ENCODE peak calls at places on chromosomes 12 and 14, in seven cellular contexts. X, D, U, J, H, Z and F are unnamed samples.

GRCh38 chr12:29921307-29921706 is 137.6 kb upstream of the TMTC1 start:
- DNase-seq in H (no peak), Z (no peak), J (no peak), X (no peak), D (no peak), U (peak; percentile 5), F (no peak)

GRCh38 chr12:50224026-50224692 is 57.0 kb upstream of the CERS5 start:
- DNase-seq in J (no peak), D (no peak), X (no peak), Z (no peak), U (peak; percentile 79), H (no peak), F (no peak)

GRCh38 chr14:21136024-21136423 is 19.8 kb downstream of the OR5AU1 start:
- DNase-seq in X (peak; percentile 51), Z (peak; percentile 25), U (peak; percentile 35), H (peak; percentile 13), D (no peak), J (no peak), F (peak; percentile 18)

GRCh38 chr12:241266-241665 is 21.4 kb downstream of the SLC6A13 start:
- DNase-seq in Z (no peak), U (no peak), D (no peak), H (no peak), J (no peak), X (no peak), F (no peak)

GRCh38 chr12:47017901-47018479 is 61.4 kb upstream of the PCED1B start:
- DNase-seq in X (no peak), J (no peak), U (no peak), H (no peak), D (no peak), Z (no peak), F (no peak)

GRCh38 chr12:6974180-6974579 is 3.5 kb downstream of the EMG1 start:
- DNase-seq in J (no peak), H (no peak), D (no peak), X (no peak), Z (no peak), U (no peak), F (no peak)

GRCh38 chr14:72480465-72481243 is 413.2 kb downstream of the DPF3 start:
- DNase-seq in U (no peak), H (peak; percentile 41), X (no peak), Z (no peak), J (no peak), D (peak; percentile 40), F (no peak)

GRCh38 chr14:20998674-20999366 is at the start of gene SLC39A2:
- DNase-seq in Z (no peak), J (peak; percentile 60), X (no peak), U (no peak), H (peak; percentile 24), D (no peak), F (no peak)

GRCh38 chr14:70416717-70417349 is at the start of gene SYNJ2BP:
- DNase-seq in Z (peak; percentile 22), U (peak; percentile 76), J (peak; percentile 78), X (peak; percentile 80), H (no peak), D (peak; percentile 44), F (peak; percentile 21)

GRCh38 chr12:120230974-120231315 is 30.0 kb upstream of the RPLP0 start:
- DNase-seq in X (no peak), J (no peak), D (no peak), U (no peak), H (no peak), Z (no peak), F (no peak)

DNA sequence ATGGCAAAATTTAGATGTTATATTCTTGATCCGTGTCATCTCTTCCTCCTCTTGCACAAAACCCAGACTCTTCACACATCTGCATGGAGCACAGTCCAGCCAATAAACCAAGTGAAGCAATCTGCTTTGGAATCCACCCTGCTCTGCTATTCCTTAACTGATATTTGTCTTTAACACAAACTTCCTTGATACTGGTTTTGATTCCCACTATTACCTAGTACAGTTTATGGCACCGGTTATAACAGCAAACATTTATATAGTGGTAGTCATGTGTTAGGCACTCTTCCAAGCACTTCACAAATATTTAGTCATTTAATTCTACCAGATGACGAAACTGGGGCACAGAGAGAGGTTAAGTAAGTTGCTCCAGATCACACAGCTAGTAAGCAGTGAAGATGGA is 12.5 kb downstream of the STYK1 start:
- DNase-seq in D (no peak), U (no peak), X (no peak), J (no peak), H (no peak), Z (no peak), F (no peak)
- TF ChIP-seq TAF1 in D (no peak), U (no peak), X (no peak), J (no peak), H (no peak), Z (no peak), F (no peak)

DNA sequence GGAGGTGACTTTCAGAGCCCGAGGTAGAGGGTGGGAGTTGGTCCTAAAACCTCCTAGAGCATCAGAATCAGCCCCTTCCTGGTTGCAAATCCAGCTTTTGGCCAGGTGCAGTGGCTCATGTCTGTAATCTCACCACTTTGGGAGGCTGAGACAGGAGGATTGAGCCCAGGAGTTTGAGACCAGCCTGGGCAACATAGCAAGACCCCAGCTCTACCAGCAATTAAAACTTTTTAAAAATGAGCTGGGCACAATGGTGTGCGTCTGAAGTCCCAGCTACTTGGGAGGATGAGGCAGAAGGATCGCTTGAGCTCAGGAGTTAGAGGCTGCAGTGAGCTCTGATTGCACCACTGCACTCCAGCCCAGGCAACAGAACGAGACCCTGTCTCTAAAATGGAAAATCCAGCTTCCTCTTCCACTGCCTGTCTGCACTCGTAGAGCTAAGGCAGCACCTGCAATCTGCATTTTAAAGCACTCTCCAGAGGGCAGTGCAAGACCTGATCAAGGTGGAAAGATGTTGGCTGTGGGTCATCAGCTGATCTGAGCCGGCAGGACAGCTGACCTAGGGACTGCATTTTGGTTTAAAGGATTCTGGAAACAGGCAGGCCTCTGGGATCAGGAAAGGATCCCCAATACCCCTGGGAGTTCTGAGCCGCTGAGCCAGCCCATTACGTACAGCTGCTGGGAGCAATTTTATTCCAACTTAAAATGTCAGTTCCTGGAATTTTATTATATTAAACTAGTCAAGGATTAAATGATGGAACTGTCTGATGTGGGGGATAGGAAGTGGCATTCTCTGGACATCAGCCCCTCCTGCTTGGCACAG is 1.8 kb upstream of the TESC start:
- DNase-seq in H (no peak), X (no peak), D (no peak), U (no peak), Z (no peak), J (no peak), F (no peak)
- TF ChIP-seq POLR2AphosphoS5 in H (no peak), X (no peak), D (no peak), U (no peak), Z (no peak), J (no peak), F (no peak)

GRCh38 chr14:103808403-103809001 is 38.9 kb downstream of the PPP1R13B start:
- DNase-seq in X (peak; percentile 80), U (peak; percentile 58), J (peak; percentile 82), H (peak; percentile 55), Z (peak; percentile 25), D (no peak), F (no peak)
- TF ChIP-seq TAF1 in X (no peak), U (no peak), J (no peak), H (no peak), Z (no peak), D (no peak), F (no peak)

DNA sequence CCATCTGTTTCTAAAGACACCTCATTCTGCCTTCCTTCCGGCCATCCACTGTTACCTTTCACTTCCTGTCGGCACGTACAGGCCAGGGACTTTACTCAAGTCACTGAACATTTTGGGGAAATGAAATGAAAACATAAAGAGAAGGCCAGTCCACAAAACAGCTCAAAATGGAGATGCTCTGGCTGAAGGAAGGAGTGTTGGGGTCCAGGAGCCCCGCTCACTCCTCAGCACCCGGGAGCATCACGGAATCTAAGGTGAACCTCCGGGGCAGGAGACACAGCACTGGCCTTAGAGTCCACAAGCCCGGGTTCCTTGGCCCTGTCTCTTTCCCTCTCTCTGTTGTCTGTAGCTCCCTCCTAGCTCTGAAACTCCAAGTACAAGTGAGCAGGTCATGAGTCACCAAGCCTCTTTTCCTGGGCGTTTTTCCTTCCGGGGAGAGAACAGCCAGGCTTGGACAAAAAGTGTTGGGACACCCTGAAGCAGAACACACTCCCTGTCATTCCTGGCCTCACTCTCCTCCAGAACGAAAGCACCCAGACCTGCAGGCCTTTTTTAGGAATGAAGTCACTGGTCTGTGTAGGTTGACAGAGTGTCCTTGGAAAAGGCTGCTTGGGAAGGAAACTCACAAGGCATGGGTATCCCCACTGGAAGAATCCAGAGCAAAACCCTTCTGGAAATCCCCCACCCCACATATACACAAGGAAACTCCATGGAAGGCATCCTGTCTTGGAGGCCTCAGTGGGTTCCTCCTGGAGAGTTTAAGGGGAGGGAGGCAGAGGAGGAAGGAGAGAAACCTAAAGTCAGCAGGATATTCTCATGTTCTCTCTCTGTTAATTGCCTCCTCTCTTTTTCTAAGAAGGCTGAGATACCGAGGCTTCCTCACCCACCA is 245.3 kb downstream of the ZFP36L1 start:
- DNase-seq in U (no peak), J (peak; percentile 38), D (no peak), H (no peak), Z (no peak), X (no peak), F (no peak)
- TF ChIP-seq POLR2AphosphoS5 in U (no peak), J (no peak), D (no peak), H (no peak), Z (no peak), X (no peak), F (no peak)